ENCODE peak calls at places on chromosomes 4 and X, in seven cellular contexts. D is GM12878, A is H1, X is K562, L is HepG2, F is GM12892, M is SK-N-SH. Q is an unnamed sample.

GRCh38 chr4:151166662-151167061 is 67.2 kb downstream of the RPS3A start:
- DNase-seq in D (no peak), A (no peak), X (no peak), L (no peak), F (no peak), M (peak; percentile 36), Q (no peak)

GRCh38 chrX:115894087-115894486 is 276.5 kb upstream of the AGTR2 start:
- DNase-seq in D (peak; percentile 58), A (no peak), X (peak; percentile 37), L (peak; percentile 63), F (no peak), M (peak; percentile 62), Q (no peak)

GRCh38 chr4:24598025-24598424 is 13.7 kb upstream of the DHX15 start:
- DNase-seq in D (no peak), A (no peak), X (no peak), L (peak; percentile 60), F (no peak), M (no peak), Q (no peak)

GRCh38 chr4:40197879-40198689 is 1.3 kb downstream of the RHOH start:
- DNase-seq in D (no peak), A (no peak), X (peak; percentile 56), L (no peak), F (no peak), M (no peak), Q (no peak)

GRCh38 chrX:87664381-87664780 is 146.8 kb downstream of the KLHL4 start:
- DNase-seq in D (no peak), A (no peak), X (peak; percentile 2), L (no peak), F (no peak), M (peak; percentile 2), Q (no peak)

GRCh38 chr4:5203925-5204324 is 152.6 kb downstream of the STK32B start:
- DNase-seq in D (no peak), A (no peak), X (no peak), L (no peak), F (no peak), M (no peak), Q (no peak)

GRCh38 chr4:168076989-168077725 is 15.2 kb upstream of the ANXA10 start:
- DNase-seq in D (peak; percentile 16), A (peak; percentile 36), X (peak; percentile 26), L (peak; percentile 44), F (no peak), M (peak; percentile 37), Q (peak; percentile 8)

GRCh38 chr4:67566335-67566734 is 7.8 kb downstream of the STAP1 start:
- DNase-seq in D (no peak), A (no peak), X (no peak), L (no peak), F (no peak), M (no peak), Q (no peak)

GRCh38 chrX:120401301-120401700 is 39.4 kb downstream of the ATP1B4 start:
- DNase-seq in D (no peak), A (no peak), X (no peak), L (no peak), F (no peak), M (no peak), Q (no peak)

GRCh38 chr4:178086324-178086723 is 644.1 kb upstream of the AGA start:
- DNase-seq in D (no peak), A (no peak), X (no peak), L (peak; percentile 0), F (no peak), M (no peak), Q (no peak)

GRCh38 chr4:158236304-158237030 is 26.2 kb downstream of the TMEM144 start:
- DNase-seq in D (no peak), A (no peak), X (no peak), L (no peak), F (no peak), M (no peak), Q (no peak)

GRCh38 chrX:108020631-108021030 is 24.2 kb upstream of the VSIG1 start:
- DNase-seq in D (no peak), A (no peak), X (peak; percentile 19), L (no peak), F (no peak), M (no peak), Q (no peak)

GRCh38 chr4:26611879-26612278 is 28.0 kb downstream of the TBC1D19 start:
- DNase-seq in D (no peak), A (no peak), X (no peak), L (no peak), F (no peak), M (no peak), Q (no peak)

GRCh38 chr4:74098628-74098995 is 383 bp downstream of the CXCL2 start:
- DNase-seq in D (no peak), A (no peak), X (no peak), L (no peak), F (no peak), M (no peak), Q (no peak)

GRCh38 chr4:74097631-74098550 is 1.1 kb downstream of the CXCL2 start:
- DNase-seq in D (no peak), A (no peak), X (no peak), L (no peak), F (no peak), M (no peak), Q (no peak)

GRCh38 chr4:74096265-74096980 is 2.6 kb downstream of the CXCL2 start:
- DNase-seq in D (no peak), A (no peak), X (no peak), L (no peak), F (no peak), M (no peak), Q (no peak)

GRCh38 chr4:74095886-74096264 is 3.1 kb downstream of the CXCL2 start:
- DNase-seq in D (no peak), A (no peak), X (no peak), L (no peak), F (no peak), M (no peak), Q (no peak)

DNA sequence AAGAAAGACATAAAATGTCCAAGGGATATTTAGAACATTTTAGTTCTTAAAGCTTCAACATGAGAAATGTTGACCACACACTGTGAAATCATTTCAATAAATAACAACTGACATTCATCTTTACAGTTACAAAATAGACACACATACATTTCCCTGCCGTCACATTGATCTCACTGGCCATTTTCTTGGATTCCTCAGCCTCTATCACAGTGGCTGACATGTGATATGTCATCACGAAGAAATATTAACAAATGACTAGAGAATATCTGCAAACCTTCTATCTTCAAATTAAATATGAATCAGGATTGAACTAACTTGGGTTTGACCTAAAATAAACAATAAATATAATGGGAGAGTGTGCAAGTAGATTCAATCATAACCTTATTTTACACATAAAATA is 1.8 kb downstream of the CXCL2 start:
- DNase-seq in D (no peak), A (no peak), X (no peak), L (no peak), F (no peak), M (no peak), Q (no peak)
- TF ChIP-seq TAF1 in D (no peak), A (no peak), X (no peak), L (no peak), F (no peak), M (no peak), Q (no peak)

GRCh38 chr4:182743815-182744214 is 173.4 kb downstream of the DCTD start:
- DNase-seq in D (no peak), A (no peak), X (no peak), L (no peak), F (no peak), M (no peak), Q (no peak)

GRCh38 chr4:182748949-182749348 is 168.2 kb downstream of the DCTD start:
- DNase-seq in D (no peak), A (no peak), X (no peak), L (no peak), F (no peak), M (no peak), Q (no peak)

GRCh38 chr4:182746876-182747275 is 170.3 kb downstream of the DCTD start:
- DNase-seq in D (no peak), A (no peak), X (no peak), L (no peak), F (no peak), M (no peak), Q (no peak)

GRCh38 chr4:182748283-182748682 is 168.9 kb downstream of the DCTD start:
- DNase-seq in D (no peak), A (no peak), X (no peak), L (no peak), F (no peak), M (no peak), Q (no peak)

GRCh38 chr4:182745268-182745667 is 171.9 kb downstream of the DCTD start:
- DNase-seq in D (no peak), A (no peak), X (no peak), L (no peak), F (no peak), M (peak; percentile 41), Q (no peak)
- TF ChIP-seq TAF1 in D (no peak), A (no peak), X (no peak), L (no peak), F (no peak), M (no peak), Q (no peak)

DNA sequence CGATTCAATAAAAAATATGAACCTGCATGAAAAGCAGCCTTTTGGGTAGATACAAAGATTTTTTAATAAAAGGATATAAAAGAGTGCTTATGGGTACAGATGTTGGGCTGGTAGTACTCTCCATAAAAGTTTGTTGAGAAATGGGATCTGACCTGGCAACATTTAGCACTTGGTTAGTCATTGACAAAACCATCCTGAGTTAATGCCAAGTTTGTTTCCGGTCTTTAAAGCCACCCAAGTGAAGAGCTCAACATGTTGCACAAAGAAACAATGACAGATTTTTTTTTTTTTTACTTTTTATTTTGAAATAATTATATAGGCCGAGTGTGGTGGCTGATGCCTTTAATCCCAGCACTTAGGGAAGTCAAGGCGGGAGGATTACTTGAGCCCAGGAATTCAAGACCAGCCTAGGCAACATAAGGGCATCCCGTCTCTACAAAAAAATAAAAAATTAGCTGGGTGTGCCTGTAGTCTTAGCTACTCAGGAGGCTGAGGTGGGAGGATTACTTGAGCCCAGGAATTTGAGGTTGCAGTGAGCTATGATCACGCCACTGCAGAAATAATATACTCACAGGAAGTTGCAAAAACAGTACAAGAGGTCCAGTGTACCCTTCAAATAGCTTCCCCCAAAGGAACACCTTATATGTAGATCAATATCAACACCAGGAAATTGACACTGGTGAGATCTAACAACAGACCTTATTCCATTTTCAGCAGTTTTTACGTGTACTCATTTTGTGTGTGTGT is 16.6 kb downstream of the CHST7 start:
- DNase-seq in D (no peak), A (no peak), X (no peak), L (no peak), F (no peak), M (no peak), Q (no peak)
- TF ChIP-seq TAF1 in D (no peak), A (no peak), X (no peak), L (no peak), F (no peak), M (no peak), Q (no peak)

DNA sequence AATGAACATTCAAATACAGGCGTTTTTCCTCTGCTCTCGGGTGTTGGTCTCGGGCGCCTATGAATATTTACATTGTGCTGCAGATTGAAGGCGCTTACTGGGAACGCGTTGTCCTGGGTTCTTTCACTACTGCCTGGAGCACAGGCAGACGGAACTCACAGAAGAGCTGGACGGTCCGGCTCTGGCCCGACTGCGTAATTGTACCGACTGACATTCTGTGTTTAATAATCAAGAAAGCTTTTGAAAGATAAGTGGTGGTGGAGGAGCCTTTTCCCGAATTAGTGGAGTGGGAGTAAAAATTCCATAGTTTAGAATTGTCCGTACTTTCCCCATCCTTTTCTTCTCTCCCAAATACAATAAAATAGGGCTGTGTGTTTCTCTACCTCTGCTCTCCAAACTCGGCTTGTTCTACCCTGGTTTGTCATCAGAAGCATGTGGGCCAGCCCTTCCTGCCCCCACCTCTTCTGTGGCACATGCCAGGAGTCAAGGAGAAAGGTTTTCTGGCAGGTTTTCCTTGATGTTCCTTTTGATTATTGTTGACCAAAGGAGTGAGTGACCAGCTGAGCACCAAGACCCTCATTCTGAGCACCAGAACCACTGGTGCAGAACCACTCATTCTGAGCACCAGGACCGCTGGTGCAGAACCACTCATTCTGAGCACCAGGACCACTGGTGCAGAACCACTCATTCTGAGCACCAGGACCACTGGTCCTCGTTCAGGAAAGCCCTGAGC is 2.3 kb downstream of the FHDC1 start:
- DNase-seq in D (no peak), A (no peak), X (no peak), L (no peak), F (no peak), M (no peak), Q (no peak)
- TF ChIP-seq TAF1 in D (no peak), A (no peak), X (no peak), L (no peak), F (no peak), M (no peak), Q (no peak)